ENCODE peak calls at places on chromosomes 4 and X, in six cellular contexts. H, K, X, L, D and S are unnamed samples.

GRCh38 chr4:76420901-76421581 is at the start of gene CCDC158:
- DNase-seq in H (no peak), K (peak; percentile 35), X (peak; percentile 2), L (peak; percentile 49), D (no peak), S (no peak)

GRCh38 chrX:125203737-125204578 is 115.7 kb upstream of the TEX13C start:
- DNase-seq in H (no peak), K (no peak), X (no peak), L (no peak), D (no peak), S (no peak)

GRCh38 chr4:178599521-178599920 is 1157.3 kb upstream of the AGA start:
- DNase-seq in H (no peak), K (no peak), X (no peak), L (no peak), D (no peak), S (no peak)

GRCh38 chr4:165580379-165580905 is 201.6 kb downstream of the CPE start:
- DNase-seq in H (no peak), K (peak; percentile 13), X (no peak), L (peak; percentile 90), D (no peak), S (no peak)

GRCh38 chrX:111041018-111041462 is 55.0 kb upstream of the PAK3 start:
- DNase-seq in H (peak; percentile 17), K (no peak), X (peak; percentile 62), L (peak; percentile 91), D (no peak), S (no peak)

GRCh38 chr4:152690706-152691651 is 11.2 kb upstream of the TMEM154 start:
- DNase-seq in H (no peak), K (no peak), X (no peak), L (no peak), D (no peak), S (no peak)

GRCh38 chr4:46856347-46856746 is 52.7 kb downstream of the COX7B2 start:
- DNase-seq in H (no peak), K (no peak), X (no peak), L (no peak), D (no peak), S (no peak)

GRCh38 chrX:110123331-110123782 is 120.4 kb downstream of the TMEM164 start:
- DNase-seq in H (no peak), K (no peak), X (no peak), L (peak; percentile 41), D (no peak), S (no peak)

DNA sequence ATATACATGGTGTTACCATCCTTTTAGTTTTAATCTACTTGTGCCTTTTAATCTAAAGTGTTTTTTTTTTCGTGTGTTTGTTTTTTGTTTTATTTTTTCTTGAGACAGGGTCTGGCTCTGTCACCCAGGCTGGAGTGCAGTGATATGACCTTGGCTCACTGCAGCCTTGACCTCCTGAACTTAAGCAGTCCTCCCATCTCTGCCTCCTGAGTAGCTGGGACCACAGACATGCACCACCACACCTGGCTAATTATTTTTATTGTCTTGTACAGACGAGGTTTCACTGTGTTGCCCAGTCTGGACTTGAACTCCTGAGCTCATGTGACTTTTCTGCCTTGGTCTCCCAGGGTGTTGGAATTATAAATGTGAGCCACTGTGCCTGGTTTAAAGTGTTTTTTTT is 33.1 kb downstream of the BMP2K start:
- DNase-seq in H (no peak), K (no peak), X (no peak), L (no peak), D (no peak), S (no peak)
- H3K9me3 ChIP-seq in H (no peaks in the 10 kb centered on the region), K (no peaks in the 10 kb centered on the region), X (no peaks in the 10 kb centered on the region), L (no peaks in the 10 kb centered on the region), D (no peaks in the 10 kb centered on the region), S (no peaks in the 10 kb centered on the region)

DNA sequence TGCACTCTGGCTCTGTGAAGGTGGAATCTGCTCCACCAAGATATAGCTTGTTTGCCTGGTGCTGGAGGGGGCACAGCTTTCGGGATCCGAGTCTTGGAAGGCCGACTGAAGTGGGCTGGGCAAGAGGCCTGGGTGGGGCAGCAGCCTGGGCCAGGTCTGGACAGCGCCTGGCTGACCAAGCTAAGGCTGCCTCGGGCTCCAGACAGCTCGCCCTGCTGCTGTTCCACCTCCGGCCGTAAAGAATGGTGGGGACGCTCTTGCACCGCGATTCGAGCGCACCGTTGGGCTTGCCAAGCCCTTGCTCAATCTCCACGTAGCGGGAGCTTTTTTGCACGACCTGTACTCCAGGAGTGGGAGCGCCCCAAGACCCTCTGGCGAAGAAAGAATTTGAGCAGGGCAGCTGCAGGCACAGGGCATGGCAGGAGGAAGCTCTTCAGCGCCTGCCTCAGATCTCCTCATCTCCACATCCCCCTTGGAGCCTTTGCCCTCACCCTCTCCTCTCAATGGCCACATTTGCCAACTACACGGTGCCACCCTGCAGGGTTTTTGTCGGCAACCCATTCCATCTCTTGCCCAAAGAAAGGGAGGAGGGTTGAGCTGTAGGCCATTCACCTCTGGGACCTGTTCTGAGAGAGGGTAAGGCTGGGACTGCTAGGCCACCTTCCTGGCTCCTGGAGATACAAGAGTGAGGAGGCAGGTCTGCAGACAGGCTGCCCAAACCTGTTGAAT is 18.9 kb downstream of the CNGA2 start:
- DNase-seq in H (peak; percentile 23), K (peak; percentile 66), X (no peak), L (peak; percentile 68), D (no peak), S (no peak)
- H3K9me3 ChIP-seq in H (no peaks in the 10 kb centered on the region), K (no peaks in the 10 kb centered on the region), X (no peaks in the 10 kb centered on the region), L (no peaks in the 10 kb centered on the region), D (no peaks in the 10 kb centered on the region), S (no peaks in the 10 kb centered on the region)

DNA sequence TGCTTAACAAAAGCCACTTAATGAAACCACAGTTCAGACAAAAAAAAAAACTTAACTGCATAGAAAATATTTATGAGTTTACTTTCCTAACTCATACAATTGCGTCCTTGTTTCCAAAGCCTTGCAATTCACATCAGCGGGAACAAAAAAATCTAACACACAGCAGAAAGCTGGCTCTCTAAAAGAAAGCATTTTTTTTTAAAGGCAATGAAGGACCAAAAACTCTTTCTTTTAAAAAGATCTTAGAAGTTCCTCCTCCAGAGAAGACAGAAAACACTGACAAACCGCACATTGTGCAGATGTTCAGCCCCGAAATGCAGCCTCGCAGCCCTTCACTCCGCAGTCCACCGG is 825 bp downstream of the FAT1 start:
- DNase-seq in H (no peak), K (no peak), X (no peak), L (no peak), D (no peak), S (no peak)
- H3K9me3 ChIP-seq in H (no peaks in the 10 kb centered on the region), K (no peaks in the 10 kb centered on the region), X (no peaks in the 10 kb centered on the region), L (no peaks in the 10 kb centered on the region), D (peaks cover 30% of the 10 kb centered on the region), S (peaks cover 6% of the 10 kb centered on the region)

DNA sequence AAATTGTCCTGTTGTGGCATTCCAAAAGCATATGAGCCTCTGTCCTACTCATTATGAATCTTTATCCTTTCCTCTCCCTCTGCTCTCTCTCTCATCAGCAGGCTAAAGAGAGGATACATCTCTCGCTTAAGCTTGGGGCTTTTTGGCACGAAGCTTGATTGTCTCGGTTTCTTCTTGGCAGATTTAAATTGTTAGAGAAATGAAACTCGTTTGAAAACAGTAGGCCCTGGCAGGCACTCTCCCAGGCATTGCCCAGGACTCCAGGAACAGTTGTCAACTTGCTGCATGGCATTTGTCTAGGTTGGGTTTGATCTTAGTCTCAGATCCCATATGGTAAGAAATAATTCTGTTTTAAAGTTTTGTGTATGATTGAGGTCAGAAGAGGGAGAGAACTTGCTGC is 35.5 kb downstream of the NAA11 start:
- DNase-seq in H (peak; percentile 44), K (no peak), X (no peak), L (no peak), D (no peak), S (no peak)
- H3K9me3 ChIP-seq in H (no peaks in the 10 kb centered on the region), K (no peaks in the 10 kb centered on the region), X (no peaks in the 10 kb centered on the region), L (no peaks in the 10 kb centered on the region), D (no peaks in the 10 kb centered on the region), S (no peaks in the 10 kb centered on the region)

GRCh38 chr4:71864380-71864779 is 80.5 kb upstream of the GC start:
- DNase-seq in H (no peak), K (no peak), X (no peak), L (no peak), D (no peak), S (no peak)
- H3K9me3 ChIP-seq in H (no peaks in the 10 kb centered on the region), K (no peaks in the 10 kb centered on the region), X (no peaks in the 10 kb centered on the region), L (no peaks in the 10 kb centered on the region), D (peaks cover 56% of the 10 kb centered on the region), S (no peaks in the 10 kb centered on the region)

GRCh38 chr4:252065-252601 is 53.1 kb downstream of the ZNF732 start:
- DNase-seq in H (no peak), K (no peak), X (no peak), L (no peak), D (no peak), S (no peak)

GRCh38 chr4:253936-254756 is 51.1 kb downstream of the ZNF732 start:
- DNase-seq in H (no peak), K (no peak), X (no peak), L (no peak), D (no peak), S (no peak)

DNA sequence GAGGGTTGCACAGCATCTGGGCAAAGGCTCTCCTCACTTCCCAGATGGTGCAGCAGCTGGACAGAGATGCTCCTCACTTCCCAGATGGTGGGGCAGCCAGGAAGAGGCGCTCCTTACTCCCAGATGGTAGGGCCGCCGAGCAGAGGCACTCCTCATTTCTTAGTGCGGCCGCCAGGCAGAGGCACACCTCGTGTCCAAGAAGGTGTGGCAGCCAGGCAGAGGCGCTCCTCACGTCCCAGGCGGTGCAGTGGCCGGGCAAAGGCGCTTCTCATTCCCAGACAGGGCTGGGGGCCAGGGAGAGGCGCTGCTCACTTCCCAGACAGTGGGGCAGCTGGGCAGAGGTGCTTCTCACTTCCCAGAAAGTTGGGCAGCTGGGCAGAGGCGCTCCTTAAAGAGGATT is 48.8 kb downstream of the ZNF732 start:
- DNase-seq in H (no peak), K (no peak), X (no peak), L (no peak), D (no peak), S (no peak)
- H3K9me3 ChIP-seq in H (peaks cover 63% of the 10 kb centered on the region), K (no peaks in the 10 kb centered on the region), X (peaks cover 35% of the 10 kb centered on the region), L (peaks cover 20% of the 10 kb centered on the region), D (peaks cover 90% of the 10 kb centered on the region), S (peaks cover 22% of the 10 kb centered on the region)

GRCh38 chrX:40172169-40172979 is 74.6 kb upstream of the BCOR start:
- DNase-seq in H (no peak), K (peak; percentile 51), X (peak; percentile 34), L (peak; percentile 65), D (no peak), S (no peak)
- H3K9me3 ChIP-seq in H (peaks cover 5% of the 10 kb centered on the region), K (no peaks in the 10 kb centered on the region), X (no peaks in the 10 kb centered on the region), L (no peaks in the 10 kb centered on the region), D (no peaks in the 10 kb centered on the region), S (no peaks in the 10 kb centered on the region)

DNA sequence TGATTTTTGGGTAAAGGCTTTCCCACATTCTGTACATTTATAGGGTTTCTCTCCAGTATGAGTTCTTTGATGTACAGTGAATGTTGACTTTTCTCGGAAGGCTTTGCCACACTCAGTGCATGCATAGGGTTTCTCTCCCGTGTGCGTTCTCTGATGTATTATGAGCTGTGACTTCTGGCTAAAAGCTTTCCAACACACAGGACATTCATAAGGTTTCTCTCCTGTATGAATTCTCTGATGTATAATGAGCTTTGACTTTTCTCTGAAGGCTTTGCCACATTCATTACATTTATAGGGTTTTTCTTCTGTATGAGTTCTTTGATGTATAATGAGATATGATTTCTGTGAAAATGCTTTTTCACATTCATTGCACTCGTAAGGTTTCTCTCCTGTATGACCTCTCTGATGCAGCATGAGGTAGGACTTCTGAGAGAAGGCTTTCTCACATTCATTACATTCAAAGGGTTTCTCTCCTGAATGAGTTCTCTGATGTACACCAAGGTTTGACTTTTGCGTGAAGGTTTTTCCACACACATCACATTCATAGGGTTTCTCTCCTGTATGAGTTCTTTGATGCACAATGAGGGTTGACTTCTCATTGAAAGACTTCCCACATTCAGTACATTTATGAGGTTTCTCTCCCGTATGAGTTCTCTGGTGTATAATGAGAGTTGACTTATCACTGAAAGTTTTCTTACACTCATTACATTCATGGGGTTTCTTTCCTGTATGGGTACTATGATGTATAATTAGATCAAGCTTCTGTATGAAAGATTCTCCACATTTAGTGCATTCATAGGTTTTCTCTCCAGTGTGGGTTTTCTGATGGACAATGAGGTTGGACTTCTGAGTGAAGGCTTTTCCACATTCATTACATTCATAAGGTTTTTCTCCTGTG is 27.3 kb downstream of the ZNF182 start:
- DNase-seq in H (no peak), K (no peak), X (no peak), L (no peak), D (no peak), S (no peak)
- H3K9me3 ChIP-seq in H (peaks cover 55% of the 10 kb centered on the region), K (no peaks in the 10 kb centered on the region), X (peaks cover 35% of the 10 kb centered on the region), L (peaks cover 7% of the 10 kb centered on the region), D (peaks cover 80% of the 10 kb centered on the region), S (peaks cover 33% of the 10 kb centered on the region)